ENCODE peak calls at places on chromosomes 12 and 14, in eight cellular contexts. T is BJ, W is lower leg skin, A is HFF-Myc, D is breast epithelium, I is cardiac muscle cell, S is AG04450, M is spleen. G is an unnamed sample.

GRCh38 chr14:68633131-68633991 is 159.5 kb downstream of the ZFP36L1 start:
- DNase-seq in M (no peak), D (peak), W (peak), T (no peak), I (no peak), A (no peak), S (no peak), G (no peak)

GRCh38 chr12:20105938-20106337 is 262.4 kb upstream of the PDE3A start:
- DNase-seq in M (no peak), I (no peak), D (no peak), T (no peak), S (peak), W (no peak), A (no peak), G (no peak)

GRCh38 chr12:6868211-6869048 is 1.1 kb downstream of the TPI1 start:
- DNase-seq in A (no peak), I (no peak), W (no peak), T (no peak), M (no peak), S (no peak), D (no peak), G (no peak)

GRCh38 chr12:63915105-63915830 is 70.8 kb downstream of the SRGAP1 start:
- DNase-seq in D (no peak), W (no peak), I (no peak), M (no peak), A (no peak), S (no peak), T (no peak), G (no peak)

GRCh38 chr12:95205685-95206084 is 11.6 kb downstream of the FGD6 start:
- DNase-seq in W (peak), S (peak), T (peak), I (peak), M (no peak), A (no peak), D (peak), G (peak)

GRCh38 chr12:105920161-105920684 is 218.5 kb downstream of the NUAK1 start:
- DNase-seq in A (no peak), T (no peak), S (no peak), D (peak), M (no peak), W (peak), I (peak), G (no peak)

GRCh38 chr12:126040307-126040706 is 975.1 kb downstream of the AACS start:
- DNase-seq in A (no peak), I (no peak), M (no peak), S (no peak), D (no peak), W (no peak), T (no peak), G (no peak)

GRCh38 chr14:69423279-69423678 is 24.8 kb downstream of the SLC39A9 start:
- DNase-seq in M (no peak), S (no peak), I (no peak), A (no peak), D (no peak), T (no peak), W (no peak), G (no peak)

GRCh38 chr14:61578745-61579144 is 116.6 kb upstream of the HIF1A start:
- DNase-seq in A (no peak), W (no peak), I (no peak), T (no peak), S (no peak), D (no peak), M (no peak), G (no peak)

GRCh38 chr14:68939893-68940613 is 39.0 kb downstream of the ACTN1 start:
- DNase-seq in S (peak), M (no peak), W (no peak), T (peak), I (peak), D (peak), A (peak), G (peak)

GRCh38 chr12:24561411-24561871 is 387.5 kb downstream of the BCAT1 start:
- DNase-seq in D (no peak), W (no peak), A (no peak), T (no peak), M (no peak), S (no peak), I (no peak), G (no peak)

GRCh38 chr14:61337893-61338292 is 16.5 kb downstream of the PRKCH start:
- DNase-seq in I (no peak), S (no peak), A (no peak), T (no peak), D (no peak), W (no peak), M (no peak), G (no peak)

GRCh38 chr12:39319180-39319579 is 123.7 kb downstream of the KIF21A start:
- DNase-seq in W (no peak), I (no peak), M (no peak), A (no peak), T (no peak), D (no peak), S (no peak), G (no peak)

GRCh38 chr12:93572712-93573551 is 457 bp downstream of the SOCS2 start:
- DNase-seq in A (no peak), T (no peak), S (no peak), D (no peak), W (no peak), M (peak), I (peak), G (no peak)

GRCh38 chr14:60349663-60350365 is 100.8 kb downstream of the PPM1A start:
- DNase-seq in A (no peak), M (no peak), S (peak), W (no peak), D (no peak), T (no peak), I (peak), G (peak)

GRCh38 chr14:23008836-23009235 is 1.1 kb downstream of the C14orf93 start:
- DNase-seq in M (no peak), S (no peak), D (no peak), A (peak), W (no peak), T (no peak), I (no peak), G (no peak)

GRCh38 chr12:8913702-8914032 is 642 bp upstream of the PHC1 start:
- DNase-seq in A (no peak), S (no peak), T (no peak), W (no peak), M (no peak), D (no peak), I (peak), G (no peak)

GRCh38 chr12:46831335-46832083 is 5.7 kb upstream of the SLC38A4 start:
- DNase-seq in M (no peak), W (no peak), I (peak), T (no peak), A (no peak), S (no peak), D (no peak), G (no peak)

GRCh38 chr14:54168489-54168888 is 211.9 kb upstream of the BMP4 start:
- DNase-seq in W (no peak), M (no peak), T (no peak), D (no peak), I (no peak), A (no peak), S (no peak), G (no peak)

GRCh38 chr12:45125997-45126396 is 75.1 kb upstream of the DBX2 start:
- DNase-seq in D (no peak), T (no peak), I (no peak), S (no peak), M (no peak), W (no peak), A (no peak), G (no peak)

GRCh38 chr14:96016761-96017160 is 22.4 kb upstream of the C14orf132 start:
- DNase-seq in S (no peak), I (peak), T (no peak), W (no peak), M (no peak), A (no peak), D (no peak), G (no peak)

GRCh38 chr14:65594153-65594881 is 181.8 kb downstream of the FUT8 start:
- DNase-seq in D (no peak), A (no peak), I (no peak), M (no peak), S (no peak), W (no peak), T (no peak), G (no peak)

GRCh38 chr12:69015831-69016230 is 82.9 kb upstream of the CPM start:
- DNase-seq in M (no peak), W (no peak), D (no peak), T (no peak), S (no peak), A (no peak), I (no peak), G (no peak)

GRCh38 chr12:89895591-89895990 is 187.0 kb upstream of the ATP2B1 start:
- DNase-seq in T (no peak), I (no peak), A (no peak), S (no peak), W (no peak), D (no peak), M (no peak), G (no peak)

DNA sequence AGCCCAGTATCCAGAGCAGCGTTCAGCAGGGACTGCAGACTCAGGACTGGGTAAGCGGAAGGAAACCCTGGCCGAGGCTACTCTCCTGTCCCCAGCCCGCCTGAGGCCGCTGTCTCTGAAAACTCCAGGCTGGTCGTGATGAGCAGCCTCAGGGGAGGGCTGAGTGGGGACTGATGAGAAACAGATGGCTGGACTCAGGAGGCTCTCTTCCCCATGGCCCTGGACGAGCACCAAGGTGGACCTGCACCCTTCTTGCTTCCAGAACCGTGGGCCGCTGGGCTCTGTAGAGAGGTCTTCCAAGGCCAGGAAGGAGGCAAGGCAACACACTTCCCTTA is 1.1 kb downstream of the TEX22 start:
- DNase-seq in T (no peak), I (no peak), M (peak), A (no peak), D (no peak), S (no peak), W (no peak), G (no peak)
- H3K4me3 ChIP-seq in T (peak), I (no peak), M (peak), A (peak), D (peak), S (peak), W (no peak), G (peak)

DNA sequence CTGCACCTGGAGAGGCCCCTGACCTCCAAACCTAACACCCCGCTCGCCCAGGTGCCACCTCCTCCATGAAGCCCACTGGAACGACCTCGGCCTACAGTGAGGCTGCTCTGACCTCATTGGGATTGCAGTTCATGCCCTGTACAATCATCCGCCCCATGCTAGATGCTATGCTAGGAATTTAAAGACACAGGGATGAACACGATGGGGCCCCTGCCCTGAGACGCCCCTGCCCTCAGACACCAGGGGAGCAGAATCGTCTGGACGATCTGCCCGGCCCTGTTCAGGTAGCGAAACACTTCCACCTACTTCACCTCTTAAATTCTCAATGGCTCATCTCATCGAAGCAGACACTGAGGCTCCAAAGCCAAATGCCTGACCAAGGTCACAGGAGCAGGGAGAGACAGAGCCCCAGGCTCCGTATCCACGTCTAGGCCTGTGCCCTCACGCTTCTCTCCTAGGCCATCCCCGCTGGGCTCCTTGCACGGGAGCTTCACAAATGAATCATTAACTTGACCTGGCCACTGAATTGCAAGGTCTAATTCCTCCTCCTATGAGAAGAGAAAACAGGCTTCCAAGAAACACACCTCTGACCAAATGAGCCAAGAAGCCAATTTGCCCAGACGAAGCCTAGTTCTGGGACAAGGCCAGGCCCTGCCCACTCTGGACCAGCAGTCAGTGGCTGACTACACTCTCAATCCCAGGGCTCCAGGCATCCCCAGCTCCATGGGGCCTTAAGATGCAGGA is 35.2 kb downstream of the SCARB1 start:
- DNase-seq in M (no peak), I (no peak), T (no peak), D (peak), W (no peak), S (no peak), A (no peak), G (peak)
- TF ChIP-seq CTCF in M (no peak), I (no peak), T (no peak), D (no peak), W (no peak), S (no peak), A (no peak), G (no peak)

GRCh38 chr14:41606249-41607118 is at the start of gene LRFN5:
- DNase-seq in M (peak), I (peak), W (peak), D (no peak), S (no peak), A (no peak), T (no peak), G (no peak)
- H3K4me3 ChIP-seq in M (peak), I (peak), W (peak), D (peak), S (peak), A (peak), T (peak), G (peak)

GRCh38 chr14:93789366-93790130 is 1.3 kb upstream of the PRIMA1 start:
- DNase-seq in W (no peak), S (no peak), D (no peak), A (no peak), I (peak), T (no peak), M (no peak), G (no peak)

GRCh38 chr14:93787465-93788306 is 599 bp downstream of the PRIMA1 start:
- DNase-seq in W (no peak), S (no peak), A (no peak), T (no peak), I (peak), D (no peak), M (no peak), G (no peak)

GRCh38 chr14:93790966-93791365 is 2.7 kb upstream of the PRIMA1 start:
- DNase-seq in M (no peak), A (no peak), I (no peak), S (no peak), D (no peak), T (no peak), W (no peak), G (no peak)

GRCh38 chr14:93788307-93788556 is at the start of gene PRIMA1:
- DNase-seq in W (no peak), I (no peak), T (no peak), D (no peak), S (no peak), M (no peak), A (no peak), G (no peak)

DNA sequence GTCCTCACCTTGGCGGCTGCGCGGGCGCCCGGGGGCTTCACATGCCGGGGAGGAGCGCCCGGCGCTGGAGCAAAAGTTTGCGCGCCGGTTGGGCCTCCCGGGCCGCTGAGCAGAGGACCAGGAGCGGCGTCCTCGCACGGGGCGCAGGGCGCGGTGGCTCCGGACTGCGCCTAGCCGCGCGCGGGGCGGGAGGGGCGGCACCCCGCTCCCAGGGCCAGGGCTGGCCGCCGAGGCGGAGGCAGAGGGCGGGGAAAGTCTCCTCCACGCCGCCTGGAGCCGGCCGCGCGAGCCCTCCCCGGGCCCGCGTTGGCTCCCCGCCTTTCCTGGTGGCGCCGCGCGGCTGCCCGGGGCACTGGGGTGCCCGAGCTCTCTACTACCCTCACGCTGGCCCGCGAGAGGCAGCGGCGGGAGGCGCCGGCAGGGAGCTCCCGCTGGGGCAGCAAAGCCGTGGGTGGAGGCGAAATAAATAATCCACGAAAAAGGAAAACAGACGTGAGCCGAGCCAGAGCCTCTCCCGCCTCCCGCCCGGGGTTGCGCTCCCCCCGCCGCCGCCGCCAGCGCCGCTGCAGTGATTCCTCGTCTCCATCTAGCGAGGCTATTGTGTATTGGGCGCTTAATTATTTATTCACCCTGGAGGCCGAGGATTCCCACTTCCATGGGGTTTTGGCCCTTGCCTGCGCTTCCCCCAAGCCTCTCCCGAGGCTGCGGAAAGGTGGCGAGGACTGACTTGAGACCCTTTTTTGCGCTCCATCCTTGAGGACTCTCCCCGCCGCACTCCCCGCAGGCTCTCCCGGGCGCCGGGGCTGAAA is 476 bp upstream of the PRIMA1 start:
- DNase-seq in M (no peak), S (no peak), W (no peak), D (peak), A (no peak), T (no peak), I (peak), G (no peak)
- TF ChIP-seq CTCF in M (no peak), S (no peak), W (no peak), D (peak), A (no peak), T (no peak), I (no peak), G (no peak)

GRCh38 chr12:15320881-15321280 is 1.4 kb upstream of the PTPRO start:
- DNase-seq in M (no peak), I (no peak), D (no peak), W (no peak), A (no peak), S (no peak), T (no peak), G (no peak)

GRCh38 chr12:15322164-15323054 is at the start of gene PTPRO:
- DNase-seq in W (no peak), A (no peak), T (no peak), M (no peak), S (no peak), I (peak), D (no peak), G (no peak)

GRCh38 chr12:15323530-15323929 is 1.2 kb downstream of the PTPRO start:
- DNase-seq in M (no peak), W (no peak), D (no peak), T (no peak), S (no peak), A (no peak), I (peak), G (no peak)
- H3K4me3 ChIP-seq in M (no peak), W (no peak), D (no peak), T (no peak), S (no peak), A (no peak), I (no peak), G (no peak)

GRCh38 chr14:33568935-33569579 is 381.8 kb downstream of the EGLN3 start:
- DNase-seq in M (no peak), A (no peak), T (no peak), D (no peak), S (no peak), W (no peak), I (no peak), G (no peak)
- TF ChIP-seq CTCF in M (no peak), A (no peak), T (no peak), D (no peak), S (no peak), W (no peak), I (no peak), G (no peak)

DNA sequence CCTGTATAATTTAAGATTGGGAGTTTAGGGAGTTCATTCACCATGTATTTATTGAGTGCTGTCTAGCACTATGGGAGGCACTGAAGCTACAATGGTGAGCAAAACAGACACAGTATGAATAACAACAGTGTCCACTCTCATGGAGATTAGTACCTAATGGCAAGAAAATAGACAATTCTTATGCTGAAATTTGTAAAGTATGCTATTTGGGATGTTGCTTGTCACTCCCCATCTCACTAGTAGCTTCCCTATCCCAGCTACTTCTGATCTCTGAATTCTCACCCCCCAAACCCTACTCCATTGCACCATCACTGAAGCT is 4.0 kb downstream of the GDF11 start:
- DNase-seq in S (no peak), T (no peak), D (no peak), I (no peak), A (no peak), W (no peak), M (no peak), G (no peak)
- H3K4me3 ChIP-seq in S (no peak), T (no peak), D (no peak), I (peak), A (no peak), W (no peak), M (no peak), G (no peak)